ENCODE peak calls at places on chromosomes 7 and 10, in eight cellular contexts. One of them, this sample, is unnamed.

GRCh38 chr10:49751216-49751615 is 10.9 kb downstream of the OGDHL start:
- DNase-seq in pancreas: no peak
- DNase-seq in upper lobe of right lung: no peak
- DNase-seq in mucosa of gallbladder: no peak
- DNase-seq in G401: no peak
- DNase-seq in fibroblast of pulmonary artery: no peak
- DNase-seq in sciatic nerve: no peak
- DNase-seq in cardiac septum: peak
- DNase-seq in this sample: no peak

GRCh38 chr7:150417863-150418262 is 32.6 kb upstream of the GIMAP8 start:
- DNase-seq in mucosa of gallbladder: no peak
- DNase-seq in upper lobe of right lung: no peak
- DNase-seq in sciatic nerve: peak
- DNase-seq in fibroblast of pulmonary artery: no peak
- DNase-seq in pancreas: no peak
- DNase-seq in cardiac septum: no peak
- DNase-seq in G401: no peak
- DNase-seq in this sample: no peak

GRCh38 chr7:50721160-50721559 is 61.5 kb downstream of the GRB10 start:
- DNase-seq in upper lobe of right lung: no peak
- DNase-seq in G401: no peak
- DNase-seq in mucosa of gallbladder: no peak
- DNase-seq in sciatic nerve: no peak
- DNase-seq in fibroblast of pulmonary artery: no peak
- DNase-seq in cardiac septum: no peak
- DNase-seq in pancreas: no peak
- DNase-seq in this sample: no peak

GRCh38 chr7:55148571-55148970 is 129.8 kb downstream of the EGFR start:
- DNase-seq in upper lobe of right lung: no peak
- DNase-seq in G401: no peak
- DNase-seq in cardiac septum: no peak
- DNase-seq in fibroblast of pulmonary artery: no peak
- DNase-seq in mucosa of gallbladder: peak
- DNase-seq in pancreas: no peak
- DNase-seq in sciatic nerve: no peak
- DNase-seq in this sample: no peak

GRCh38 chr10:128268015-128268722 is 141.9 kb upstream of the MKI67 start:
- DNase-seq in mucosa of gallbladder: no peak
- DNase-seq in sciatic nerve: peak
- DNase-seq in cardiac septum: no peak
- DNase-seq in fibroblast of pulmonary artery: peak
- DNase-seq in pancreas: no peak
- DNase-seq in upper lobe of right lung: no peak
- DNase-seq in G401: peak
- DNase-seq in this sample: no peak

GRCh38 chr10:6486280-6486679 is 93.8 kb downstream of the PRKCQ start:
- DNase-seq in cardiac septum: no peak
- DNase-seq in pancreas: no peak
- DNase-seq in sciatic nerve: no peak
- DNase-seq in G401: no peak
- DNase-seq in upper lobe of right lung: no peak
- DNase-seq in mucosa of gallbladder: no peak
- DNase-seq in fibroblast of pulmonary artery: no peak
- DNase-seq in this sample: no peak

GRCh38 chr10:119025336-119025735 is 4.2 kb upstream of the NANOS1 start:
- DNase-seq in cardiac septum: peak
- DNase-seq in G401: no peak
- DNase-seq in sciatic nerve: no peak
- DNase-seq in fibroblast of pulmonary artery: peak
- DNase-seq in upper lobe of right lung: peak
- DNase-seq in pancreas: peak
- DNase-seq in mucosa of gallbladder: peak
- DNase-seq in this sample: no peak

GRCh38 chr10:100364735-100365391 is 17.8 kb downstream of the SCD start:
- DNase-seq in G401: peak
- DNase-seq in upper lobe of right lung: peak
- DNase-seq in mucosa of gallbladder: peak
- DNase-seq in sciatic nerve: peak
- DNase-seq in cardiac septum: peak
- DNase-seq in pancreas: peak
- DNase-seq in fibroblast of pulmonary artery: peak
- DNase-seq in this sample: peak

GRCh38 chr7:121062684-121063279 is 74.3 kb downstream of the CPED1 start:
- DNase-seq in upper lobe of right lung: no peak
- DNase-seq in mucosa of gallbladder: no peak
- DNase-seq in fibroblast of pulmonary artery: no peak
- DNase-seq in G401: no peak
- DNase-seq in cardiac septum: no peak
- DNase-seq in sciatic nerve: no peak
- DNase-seq in pancreas: no peak
- DNase-seq in this sample: no peak

GRCh38 chr10:70139997-70140250 is 6.6 kb downstream of the TYSND1 start:
- DNase-seq in upper lobe of right lung: no peak
- DNase-seq in fibroblast of pulmonary artery: no peak
- DNase-seq in G401: no peak
- DNase-seq in pancreas: no peak
- DNase-seq in sciatic nerve: no peak
- DNase-seq in mucosa of gallbladder: no peak
- DNase-seq in cardiac septum: no peak
- DNase-seq in this sample: no peak

GRCh38 chr10:79139124-79139835 is 70.5 kb downstream of the ZMIZ1 start:
- DNase-seq in upper lobe of right lung: no peak
- DNase-seq in mucosa of gallbladder: peak
- DNase-seq in cardiac septum: peak
- DNase-seq in fibroblast of pulmonary artery: peak
- DNase-seq in G401: no peak
- DNase-seq in pancreas: no peak
- DNase-seq in sciatic nerve: no peak
- DNase-seq in this sample: no peak

GRCh38 chr10:92640110-92640509 is 47.2 kb downstream of the KIF11 start:
- DNase-seq in sciatic nerve: no peak
- DNase-seq in mucosa of gallbladder: no peak
- DNase-seq in cardiac septum: no peak
- DNase-seq in pancreas: no peak
- DNase-seq in upper lobe of right lung: no peak
- DNase-seq in fibroblast of pulmonary artery: peak
- DNase-seq in G401: no peak
- DNase-seq in this sample: no peak

GRCh38 chr7:13639416-13639815 is 350.1 kb downstream of the ETV1 start:
- DNase-seq in cardiac septum: no peak
- DNase-seq in upper lobe of right lung: no peak
- DNase-seq in pancreas: no peak
- DNase-seq in mucosa of gallbladder: no peak
- DNase-seq in fibroblast of pulmonary artery: peak
- DNase-seq in G401: no peak
- DNase-seq in sciatic nerve: no peak
- DNase-seq in this sample: no peak

GRCh38 chr10:31929260-31929985 is 792 bp upstream of the ARHGAP12 start:
- DNase-seq in cardiac septum: peak
- DNase-seq in mucosa of gallbladder: peak
- DNase-seq in fibroblast of pulmonary artery: peak
- DNase-seq in upper lobe of right lung: peak
- DNase-seq in sciatic nerve: peak
- DNase-seq in pancreas: peak
- DNase-seq in G401: peak
- DNase-seq in this sample: no peak

GRCh38 chr10:29522038-29522855 is 112.5 kb downstream of the SVIL start:
- DNase-seq in mucosa of gallbladder: no peak
- DNase-seq in G401: no peak
- DNase-seq in sciatic nerve: no peak
- DNase-seq in pancreas: no peak
- DNase-seq in upper lobe of right lung: no peak
- DNase-seq in fibroblast of pulmonary artery: no peak
- DNase-seq in cardiac septum: no peak
- DNase-seq in this sample: no peak

GRCh38 chr7:129607471-129608120 is 3.9 kb upstream of the NRF1 start:
- DNase-seq in G401: peak
- DNase-seq in cardiac septum: no peak
- DNase-seq in sciatic nerve: no peak
- DNase-seq in pancreas: no peak
- DNase-seq in upper lobe of right lung: no peak
- DNase-seq in mucosa of gallbladder: peak
- DNase-seq in fibroblast of pulmonary artery: peak
- DNase-seq in this sample: no peak

GRCh38 chr7:81195033-81195432 is 276.2 kb upstream of the SEMA3C start:
- DNase-seq in upper lobe of right lung: no peak
- DNase-seq in fibroblast of pulmonary artery: no peak
- DNase-seq in pancreas: no peak
- DNase-seq in mucosa of gallbladder: no peak
- DNase-seq in cardiac septum: no peak
- DNase-seq in sciatic nerve: no peak
- DNase-seq in G401: no peak
- DNase-seq in this sample: no peak

GRCh38 chr10:27147701-27148100 is 6.5 kb downstream of the YME1L1 start:
- DNase-seq in upper lobe of right lung: peak
- DNase-seq in pancreas: no peak
- DNase-seq in sciatic nerve: no peak
- DNase-seq in cardiac septum: no peak
- DNase-seq in fibroblast of pulmonary artery: no peak
- DNase-seq in G401: peak
- DNase-seq in mucosa of gallbladder: no peak
- DNase-seq in this sample: no peak

This sample was measured in epithelial cell of prostate.